ENCODE peak calls at places on chromosomes 3 and 15, in ten cellular contexts. X is CD4-positive, alpha-beta memory T cell; N is IMR-90; R is Peyer's patch; Z is naive thymus-derived CD4-positive, alpha-beta T cell; P is HCT116; J is heart right ventricle; E is esophagus squamous epithelium; W is WERI-Rb-1; S is lung. G is an unnamed sample.

GRCh38 chr3:121836069-121836468 is 1.1 kb downstream of the EAF2 start:
- DNase-seq in X (no peak), N (no peak), R (no peak), Z (no peak), P (no peak), J (no peak), E (no peak), W (no peak), S (no peak), G (no peak)

GRCh38 chr3:101807884-101808283 is 28.9 kb downstream of the NXPE3 start:
- DNase-seq in X (no peak), N (no peak), R (no peak), Z (no peak), P (no peak), J (no peak), E (no peak), W (no peak), S (no peak), G (no peak)

GRCh38 chr3:149613988-149614387 is 43.8 kb downstream of the WWTR1 start:
- DNase-seq in X (no peak), N (no peak), R (no peak), Z (no peak), P (no peak), J (no peak), E (no peak), W (no peak), S (no peak), G (no peak)

GRCh38 chr3:46184469-46184868 is 23.6 kb downstream of the CCR1 start:
- DNase-seq in X (no peak), N (peak; percentile 64), R (no peak), Z (no peak), P (peak; percentile 23), J (no peak), E (no peak), W (no peak), S (no peak), G (no peak)

GRCh38 chr3:132788299-132788698 is 66.1 kb upstream of the NPHP3 start:
- DNase-seq in X (no peak), N (peak; percentile 72), R (no peak), Z (no peak), P (peak; percentile 8), J (peak; percentile 57), E (no peak), W (no peak), S (no peak), G (no peak)

GRCh38 chr3:133578548-133579191 is 5.2 kb downstream of the CDV3 start:
- DNase-seq in X (no peak), N (peak; percentile 55), R (no peak), Z (no peak), P (peak; percentile 59), J (no peak), E (no peak), W (peak; percentile 18), S (no peak), G (no peak)

GRCh38 chr3:16174389-16174788 is at the start of gene GALNT15:
- DNase-seq in X (no peak), N (peak; percentile 98), R (peak; percentile 65), Z (no peak), P (no peak), J (peak; percentile 77), E (peak; percentile 29), W (peak; percentile 24), S (peak; percentile 72), G (no peak)

GRCh38 chr3:175392653-175393052 is 533.5 kb downstream of the NAALADL2 start:
- DNase-seq in X (no peak), N (peak; percentile 61), R (no peak), Z (no peak), P (no peak), J (no peak), E (no peak), W (no peak), S (no peak), G (no peak)

GRCh38 chr15:68589783-68590710 is 11.3 kb downstream of the CORO2B start:
- DNase-seq in X (no peak), N (no peak), R (peak; percentile 35), Z (no peak), P (no peak), J (no peak), E (no peak), W (no peak), S (no peak), G (no peak)

GRCh38 chr3:101942356-101942755 is 93.0 kb downstream of the NFKBIZ start:
- DNase-seq in X (no peak), N (no peak), R (no peak), Z (no peak), P (no peak), J (no peak), E (no peak), W (no peak), S (no peak), G (no peak)

GRCh38 chr3:37148208-37148607 is 26.2 kb downstream of the LRRFIP2 start:
- DNase-seq in X (no peak), N (no peak), R (no peak), Z (no peak), P (no peak), J (no peak), E (no peak), W (peak; percentile 37), S (no peak), G (no peak)

GRCh38 chr15:39963806-39964205 is 29.9 kb downstream of the EIF2AK4 start:
- DNase-seq in X (no peak), N (peak; percentile 14), R (no peak), Z (no peak), P (no peak), J (no peak), E (no peak), W (no peak), S (no peak), G (no peak)

DNA sequence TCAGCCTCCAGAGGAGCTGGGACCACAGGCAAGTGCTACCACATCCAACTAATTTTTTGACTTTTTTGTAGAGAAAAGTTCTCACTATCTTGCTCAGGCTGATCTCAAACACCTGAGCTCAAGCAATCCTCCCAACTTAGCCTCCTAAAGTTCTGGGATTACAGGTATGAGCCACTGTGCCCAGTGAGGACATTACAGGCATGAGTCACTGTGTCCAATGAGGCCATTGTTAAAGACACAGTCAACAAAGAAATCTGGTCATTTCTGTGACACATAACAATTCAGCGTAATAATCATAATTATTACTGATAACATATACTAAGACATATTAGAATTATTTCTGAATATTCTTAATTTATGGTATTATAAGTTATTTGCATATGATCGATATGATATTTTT is 463.4 kb upstream of the NDN start:
- DNase-seq in X (no peak), N (no peak), R (no peak), Z (no peak), P (no peak), J (no peak), E (no peak), W (no peak), S (no peak), G (no peak)
- H3K9me3 ChIP-seq in X (no peaks in the 10 kb centered on the region), N (peaks cover 5% of the 10 kb centered on the region), R (no peaks in the 10 kb centered on the region), Z (no peaks in the 10 kb centered on the region), P (no peaks in the 10 kb centered on the region), J (no peaks in the 10 kb centered on the region), E (no peaks in the 10 kb centered on the region), W (no peaks in the 10 kb centered on the region), S (no peaks in the 10 kb centered on the region), G (no peaks in the 10 kb centered on the region)

GRCh38 chr3:58495101-58495500 is 3.2 kb downstream of the KCTD6 start:
- DNase-seq in X (no peak), N (peak; percentile 30), R (no peak), Z (no peak), P (no peak), J (no peak), E (no peak), W (no peak), S (no peak), G (no peak)

GRCh38 chr3:58491506-58492384 is at the start of gene KCTD6:
- DNase-seq in X (peak; percentile 79), N (peak; percentile 92), R (peak; percentile 94), Z (peak; percentile 82), P (peak; percentile 85), J (peak; percentile 93), E (peak; percentile 61), W (peak; percentile 92), S (peak; percentile 91), G (peak; percentile 76)

GRCh38 chr3:58490860-58491501 is 915 bp upstream of the KCTD6 start:
- DNase-seq in X (peak; percentile 44), N (no peak), R (peak; percentile 55), Z (no peak), P (no peak), J (no peak), E (no peak), W (no peak), S (no peak), G (no peak)

GRCh38 chr3:58494107-58494506 is 2.2 kb downstream of the KCTD6 start:
- DNase-seq in X (no peak), N (no peak), R (no peak), Z (no peak), P (no peak), J (no peak), E (no peak), W (no peak), S (no peak), G (no peak)

GRCh38 chr3:58492385-58492970 is 582 bp downstream of the KCTD6 start:
- DNase-seq in X (peak; percentile 44), N (no peak), R (no peak), Z (peak; percentile 19), P (no peak), J (no peak), E (no peak), W (no peak), S (no peak), G (no peak)
- H3K4me3 ChIP-seq in X (peak overlapping the region; percentile 84), N (peak overlapping the region; percentile 89), R (peak overlapping the region; percentile 92), Z (peak overlapping the region; percentile 95), P (peak overlapping the region; percentile 85), J (peak overlapping the region; percentile 81), E (peak overlapping the region; percentile 92), W (peak overlapping the region; percentile 58), S (peak overlapping the region; percentile 76), G (peak overlapping the region; percentile 89)

DNA sequence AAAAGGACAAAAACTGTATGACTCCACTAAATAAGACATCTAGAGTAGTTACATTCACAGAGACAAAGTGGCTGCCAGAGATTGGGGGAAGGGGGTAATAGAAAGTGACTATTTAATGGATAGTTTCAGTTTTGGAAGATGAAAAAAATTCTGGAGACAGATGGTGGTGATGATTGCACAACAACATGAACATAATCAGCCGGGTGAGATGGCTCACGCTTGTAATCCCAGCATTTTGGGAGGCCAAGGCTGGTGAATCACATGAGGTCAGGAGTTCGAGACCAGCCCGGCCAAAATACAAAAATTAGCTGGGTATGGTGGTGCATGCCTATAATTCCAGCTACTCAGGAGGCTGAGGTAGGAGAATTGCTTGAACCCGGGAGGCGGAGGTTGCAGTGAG is 40.5 kb downstream of the DPP8 start:
- DNase-seq in X (no peak), N (peak; percentile 90), R (no peak), Z (no peak), P (no peak), J (no peak), E (no peak), W (no peak), S (no peak), G (no peak)
- H3K36me3 ChIP-seq in X (peaks cover 45% of the 10 kb centered on the region), N (peaks cover 23% of the 10 kb centered on the region), R (no peaks in the 10 kb centered on the region), Z (no peaks in the 10 kb centered on the region), P (peaks cover 30% of the 10 kb centered on the region), J (peaks cover 66% of the 10 kb centered on the region), E (peaks cover 100% of the 10 kb centered on the region), W (peaks cover 52% of the 10 kb centered on the region), S (peaks cover 25% of the 10 kb centered on the region), G (peaks cover 2% of the 10 kb centered on the region)

GRCh38 chr15:47586653-47587224 is 130.6 kb upstream of the SEMA6D start:
- DNase-seq in X (no peak), N (no peak), R (no peak), Z (no peak), P (no peak), J (peak; percentile 78), E (no peak), W (no peak), S (no peak), G (no peak)
- H3K9me3 ChIP-seq in X (no peaks in the 10 kb centered on the region), N (no peaks in the 10 kb centered on the region), R (no peaks in the 10 kb centered on the region), Z (no peaks in the 10 kb centered on the region), P (peaks cover 4% of the 10 kb centered on the region), J (no peaks in the 10 kb centered on the region), E (no peaks in the 10 kb centered on the region), W (no peaks in the 10 kb centered on the region), S (no peaks in the 10 kb centered on the region), G (no peaks in the 10 kb centered on the region)

GRCh38 chr3:191412764-191413163 is 48.2 kb upstream of the PYDC2 start:
- DNase-seq in X (no peak), N (peak; percentile 97), R (no peak), Z (no peak), P (no peak), J (no peak), E (no peak), W (no peak), S (no peak), G (no peak)
- H3K4me3 ChIP-seq in X (no peak overlapping the region), N (no peak overlapping the region), R (no peak overlapping the region), Z (no peak overlapping the region), P (no peak overlapping the region), J (no peak overlapping the region), E (no peak overlapping the region), W (no peak overlapping the region), S (no peak overlapping the region), G (no peak overlapping the region)

G was measured in iPS DF 6.9.